ENCODE peak calls at places on chromosome 17, in seven cellular contexts. One of them, this sample, is unnamed.

GRCh38 chr17:38353084-38353604 is 1.5 kb downstream of the SOCS7 start:
- DNase-seq in stimulated activated CD8-positive, alpha-beta memory T cell treated with anti-CD3 and anti-CD28 coated beads, Interleukin-4, amount 100 ng/mL, for 4 hours: no peak
- DNase-seq in NCI-H345: no peak
- DNase-seq in adrenal gland: no peak
- DNase-seq in stomach: no peak
- DNase-seq in activated naive CD4-positive, alpha-beta T cell: no peak
- DNase-seq in sciatic nerve: no peak
- DNase-seq in this sample: no peak

GRCh38 chr17:9587969-9588656 is 11.7 kb downstream of the CFAP52 start:
- DNase-seq in sciatic nerve: no peak
- DNase-seq in stomach: no peak
- DNase-seq in stimulated activated CD8-positive, alpha-beta memory T cell treated with anti-CD3 and anti-CD28 coated beads, Interleukin-4, amount 100 ng/mL, for 4 hours: no peak
- DNase-seq in adrenal gland: no peak
- DNase-seq in NCI-H345: no peak
- DNase-seq in activated naive CD4-positive, alpha-beta T cell: no peak
- DNase-seq in this sample: no peak

GRCh38 chr17:77425791-77426641 is 285.2 kb downstream of the SEC14L1 start:
- DNase-seq in NCI-H345: no peak
- DNase-seq in adrenal gland: peak; percentile 91
- DNase-seq in stomach: no peak
- DNase-seq in sciatic nerve: no peak
- DNase-seq in activated naive CD4-positive, alpha-beta T cell: peak; percentile 31
- DNase-seq in stimulated activated CD8-positive, alpha-beta memory T cell treated with anti-CD3 and anti-CD28 coated beads, Interleukin-4, amount 100 ng/mL, for 4 hours: peak; percentile 67
- DNase-seq in this sample: peak; percentile 96

GRCh38 chr17:28008526-28008925 is 34.0 kb upstream of the NLK start:
- DNase-seq in stomach: peak; percentile 46
- DNase-seq in stimulated activated CD8-positive, alpha-beta memory T cell treated with anti-CD3 and anti-CD28 coated beads, Interleukin-4, amount 100 ng/mL, for 4 hours: no peak
- DNase-seq in activated naive CD4-positive, alpha-beta T cell: no peak
- DNase-seq in NCI-H345: no peak
- DNase-seq in adrenal gland: peak; percentile 72
- DNase-seq in sciatic nerve: no peak
- DNase-seq in this sample: no peak

GRCh38 chr17:74386397-74386796 is 19.1 kb downstream of the GPR142 start:
- DNase-seq in stomach: no peak
- DNase-seq in adrenal gland: peak; percentile 45
- DNase-seq in NCI-H345: no peak
- DNase-seq in stimulated activated CD8-positive, alpha-beta memory T cell treated with anti-CD3 and anti-CD28 coated beads, Interleukin-4, amount 100 ng/mL, for 4 hours: no peak
- DNase-seq in activated naive CD4-positive, alpha-beta T cell: no peak
- DNase-seq in sciatic nerve: no peak
- DNase-seq in this sample: no peak

GRCh38 chr17:14201087-14201486 is 35.6 kb downstream of the CDRT15 start:
- DNase-seq in activated naive CD4-positive, alpha-beta T cell: no peak
- DNase-seq in stomach: no peak
- DNase-seq in sciatic nerve: no peak
- DNase-seq in adrenal gland: no peak
- DNase-seq in stimulated activated CD8-positive, alpha-beta memory T cell treated with anti-CD3 and anti-CD28 coated beads, Interleukin-4, amount 100 ng/mL, for 4 hours: no peak
- DNase-seq in NCI-H345: no peak
- DNase-seq in this sample: no peak

GRCh38 chr17:7237761-7238417 is 1.4 kb downstream of the PHF23 start:
- DNase-seq in adrenal gland: peak; percentile 89
- DNase-seq in activated naive CD4-positive, alpha-beta T cell: peak; percentile 56
- DNase-seq in NCI-H345: peak; percentile 57
- DNase-seq in sciatic nerve: peak; percentile 93
- DNase-seq in stomach: peak; percentile 85
- DNase-seq in stimulated activated CD8-positive, alpha-beta memory T cell treated with anti-CD3 and anti-CD28 coated beads, Interleukin-4, amount 100 ng/mL, for 4 hours: peak; percentile 82
- DNase-seq in this sample: no peak

GRCh38 chr17:41020346-41020745 is 6.7 kb downstream of the KRTAP1-5 start:
- DNase-seq in sciatic nerve: no peak
- DNase-seq in stimulated activated CD8-positive, alpha-beta memory T cell treated with anti-CD3 and anti-CD28 coated beads, Interleukin-4, amount 100 ng/mL, for 4 hours: no peak
- DNase-seq in stomach: no peak
- DNase-seq in adrenal gland: no peak
- DNase-seq in NCI-H345: no peak
- DNase-seq in activated naive CD4-positive, alpha-beta T cell: no peak
- DNase-seq in this sample: no peak

GRCh38 chr17:51676691-51677487 is 416.5 kb downstream of the UTP18 start:
- DNase-seq in activated naive CD4-positive, alpha-beta T cell: no peak
- DNase-seq in stomach: no peak
- DNase-seq in stimulated activated CD8-positive, alpha-beta memory T cell treated with anti-CD3 and anti-CD28 coated beads, Interleukin-4, amount 100 ng/mL, for 4 hours: no peak
- DNase-seq in sciatic nerve: no peak
- DNase-seq in adrenal gland: no peak
- DNase-seq in NCI-H345: no peak
- DNase-seq in this sample: peak; percentile 78

GRCh38 chr17:60167095-60167741 is 17.4 kb downstream of the CA4 start:
- DNase-seq in activated naive CD4-positive, alpha-beta T cell: no peak
- DNase-seq in NCI-H345: peak; percentile 25
- DNase-seq in stimulated activated CD8-positive, alpha-beta memory T cell treated with anti-CD3 and anti-CD28 coated beads, Interleukin-4, amount 100 ng/mL, for 4 hours: no peak
- DNase-seq in sciatic nerve: peak; percentile 49
- DNase-seq in stomach: peak; percentile 82
- DNase-seq in adrenal gland: no peak
- DNase-seq in this sample: no peak

GRCh38 chr17:29778936-29779811 is 150.9 kb downstream of the SSH2 start:
- DNase-seq in adrenal gland: peak; percentile 83
- DNase-seq in NCI-H345: peak; percentile 28
- DNase-seq in activated naive CD4-positive, alpha-beta T cell: peak; percentile 72
- DNase-seq in stimulated activated CD8-positive, alpha-beta memory T cell treated with anti-CD3 and anti-CD28 coated beads, Interleukin-4, amount 100 ng/mL, for 4 hours: peak; percentile 71
- DNase-seq in sciatic nerve: peak; percentile 86
- DNase-seq in stomach: peak; percentile 68
- DNase-seq in this sample: peak; percentile 98

GRCh38 chr17:48028736-48029135 is 8.9 kb downstream of the COPZ2 start:
- DNase-seq in adrenal gland: no peak
- DNase-seq in stimulated activated CD8-positive, alpha-beta memory T cell treated with anti-CD3 and anti-CD28 coated beads, Interleukin-4, amount 100 ng/mL, for 4 hours: no peak
- DNase-seq in stomach: no peak
- DNase-seq in activated naive CD4-positive, alpha-beta T cell: no peak
- DNase-seq in NCI-H345: no peak
- DNase-seq in sciatic nerve: no peak
- DNase-seq in this sample: no peak

GRCh38 chr17:9676742-9677387 is 31.5 kb downstream of the USP43 start:
- DNase-seq in stimulated activated CD8-positive, alpha-beta memory T cell treated with anti-CD3 and anti-CD28 coated beads, Interleukin-4, amount 100 ng/mL, for 4 hours: no peak
- DNase-seq in stomach: no peak
- DNase-seq in sciatic nerve: no peak
- DNase-seq in activated naive CD4-positive, alpha-beta T cell: no peak
- DNase-seq in adrenal gland: no peak
- DNase-seq in NCI-H345: no peak
- DNase-seq in this sample: no peak

GRCh38 chr17:61221597-61222471 is 177.8 kb upstream of the TBX2 start:
- DNase-seq in NCI-H345: no peak
- DNase-seq in activated naive CD4-positive, alpha-beta T cell: no peak
- DNase-seq in stimulated activated CD8-positive, alpha-beta memory T cell treated with anti-CD3 and anti-CD28 coated beads, Interleukin-4, amount 100 ng/mL, for 4 hours: no peak
- DNase-seq in sciatic nerve: no peak
- DNase-seq in adrenal gland: no peak
- DNase-seq in stomach: no peak
- DNase-seq in this sample: no peak

GRCh38 chr17:75271955-75272847 is 1.2 kb upstream of the MIF4GD start:
- DNase-seq in adrenal gland: peak; percentile 80
- DNase-seq in stomach: no peak
- DNase-seq in stimulated activated CD8-positive, alpha-beta memory T cell treated with anti-CD3 and anti-CD28 coated beads, Interleukin-4, amount 100 ng/mL, for 4 hours: no peak
- DNase-seq in sciatic nerve: no peak
- DNase-seq in activated naive CD4-positive, alpha-beta T cell: no peak
- DNase-seq in NCI-H345: no peak
- DNase-seq in this sample: no peak

GRCh38 chr17:61205931-61206330 is 193.7 kb upstream of the TBX2 start:
- DNase-seq in activated naive CD4-positive, alpha-beta T cell: no peak
- DNase-seq in NCI-H345: no peak
- DNase-seq in sciatic nerve: no peak
- DNase-seq in stomach: no peak
- DNase-seq in adrenal gland: no peak
- DNase-seq in stimulated activated CD8-positive, alpha-beta memory T cell treated with anti-CD3 and anti-CD28 coated beads, Interleukin-4, amount 100 ng/mL, for 4 hours: no peak
- DNase-seq in this sample: no peak

GRCh38 chr17:40415390-40415789 is 2.3 kb downstream of the TOP2A start:
- DNase-seq in sciatic nerve: no peak
- DNase-seq in NCI-H345: peak; percentile 6
- DNase-seq in stimulated activated CD8-positive, alpha-beta memory T cell treated with anti-CD3 and anti-CD28 coated beads, Interleukin-4, amount 100 ng/mL, for 4 hours: no peak
- DNase-seq in activated naive CD4-positive, alpha-beta T cell: no peak
- DNase-seq in adrenal gland: no peak
- DNase-seq in stomach: no peak
- DNase-seq in this sample: no peak

GRCh38 chr17:61047517-61047916 is 352.1 kb upstream of the TBX2 start:
- DNase-seq in stomach: no peak
- DNase-seq in activated naive CD4-positive, alpha-beta T cell: no peak
- DNase-seq in stimulated activated CD8-positive, alpha-beta memory T cell treated with anti-CD3 and anti-CD28 coated beads, Interleukin-4, amount 100 ng/mL, for 4 hours: no peak
- DNase-seq in NCI-H345: no peak
- DNase-seq in sciatic nerve: no peak
- DNase-seq in adrenal gland: no peak
- DNase-seq in this sample: no peak

GRCh38 chr17:29376667-29377268 is 13.4 kb upstream of the TAOK1 start:
- DNase-seq in NCI-H345: no peak
- DNase-seq in sciatic nerve: no peak
- DNase-seq in adrenal gland: peak; percentile 72
- DNase-seq in stomach: no peak
- DNase-seq in activated naive CD4-positive, alpha-beta T cell: no peak
- DNase-seq in stimulated activated CD8-positive, alpha-beta memory T cell treated with anti-CD3 and anti-CD28 coated beads, Interleukin-4, amount 100 ng/mL, for 4 hours: no peak
- DNase-seq in this sample: no peak

GRCh38 chr17:58344047-58344790 is 7.8 kb downstream of the SUPT4H1 start:
- DNase-seq in sciatic nerve: no peak
- DNase-seq in NCI-H345: no peak
- DNase-seq in activated naive CD4-positive, alpha-beta T cell: peak; percentile 48
- DNase-seq in stimulated activated CD8-positive, alpha-beta memory T cell treated with anti-CD3 and anti-CD28 coated beads, Interleukin-4, amount 100 ng/mL, for 4 hours: peak; percentile 88
- DNase-seq in adrenal gland: no peak
- DNase-seq in stomach: peak; percentile 53
- DNase-seq in this sample: no peak

GRCh38 chr17:81400154-81400938 is 5.1 kb downstream of the BAHCC1 start:
- DNase-seq in activated naive CD4-positive, alpha-beta T cell: no peak
- DNase-seq in stomach: peak; percentile 56
- DNase-seq in sciatic nerve: no peak
- DNase-seq in adrenal gland: peak; percentile 60
- DNase-seq in stimulated activated CD8-positive, alpha-beta memory T cell treated with anti-CD3 and anti-CD28 coated beads, Interleukin-4, amount 100 ng/mL, for 4 hours: no peak
- DNase-seq in NCI-H345: no peak
- DNase-seq in this sample: no peak

GRCh38 chr17:4769628-4770027 is 2.1 kb upstream of the TM4SF5 start:
- DNase-seq in activated naive CD4-positive, alpha-beta T cell: no peak
- DNase-seq in adrenal gland: no peak
- DNase-seq in stomach: no peak
- DNase-seq in stimulated activated CD8-positive, alpha-beta memory T cell treated with anti-CD3 and anti-CD28 coated beads, Interleukin-4, amount 100 ng/mL, for 4 hours: no peak
- DNase-seq in sciatic nerve: no peak
- DNase-seq in NCI-H345: no peak
- DNase-seq in this sample: no peak

GRCh38 chr17:8621585-8621984 is 8.9 kb downstream of the MYH10 start:
- DNase-seq in adrenal gland: no peak
- DNase-seq in activated naive CD4-positive, alpha-beta T cell: no peak
- DNase-seq in stimulated activated CD8-positive, alpha-beta memory T cell treated with anti-CD3 and anti-CD28 coated beads, Interleukin-4, amount 100 ng/mL, for 4 hours: no peak
- DNase-seq in NCI-H345: no peak
- DNase-seq in stomach: no peak
- DNase-seq in sciatic nerve: no peak
- DNase-seq in this sample: no peak

GRCh38 chr17:57604771-57605733 is 140.0 kb downstream of the CCDC182 start:
- DNase-seq in stomach: peak; percentile 70
- DNase-seq in stimulated activated CD8-positive, alpha-beta memory T cell treated with anti-CD3 and anti-CD28 coated beads, Interleukin-4, amount 100 ng/mL, for 4 hours: no peak
- DNase-seq in sciatic nerve: no peak
- DNase-seq in activated naive CD4-positive, alpha-beta T cell: no peak
- DNase-seq in NCI-H345: peak; percentile 91
- DNase-seq in adrenal gland: peak; percentile 75
- DNase-seq in this sample: no peak

GRCh38 chr17:20952183-20952582 is 90.6 kb downstream of the USP22 start:
- DNase-seq in stimulated activated CD8-positive, alpha-beta memory T cell treated with anti-CD3 and anti-CD28 coated beads, Interleukin-4, amount 100 ng/mL, for 4 hours: no peak
- DNase-seq in adrenal gland: no peak
- DNase-seq in sciatic nerve: no peak
- DNase-seq in NCI-H345: peak; percentile 77
- DNase-seq in activated naive CD4-positive, alpha-beta T cell: no peak
- DNase-seq in stomach: no peak
- DNase-seq in this sample: no peak

GRCh38 chr17:37107406-37108083 is 158.8 kb downstream of the AATF start:
- DNase-seq in adrenal gland: peak; percentile 76
- DNase-seq in stomach: peak; percentile 87
- DNase-seq in NCI-H345: no peak
- DNase-seq in stimulated activated CD8-positive, alpha-beta memory T cell treated with anti-CD3 and anti-CD28 coated beads, Interleukin-4, amount 100 ng/mL, for 4 hours: no peak
- DNase-seq in sciatic nerve: no peak
- DNase-seq in activated naive CD4-positive, alpha-beta T cell: no peak
- DNase-seq in this sample: no peak

GRCh38 chr17:37065486-37066321 is 117.0 kb downstream of the AATF start:
- DNase-seq in stomach: no peak
- DNase-seq in activated naive CD4-positive, alpha-beta T cell: no peak
- DNase-seq in sciatic nerve: no peak
- DNase-seq in adrenal gland: no peak
- DNase-seq in NCI-H345: no peak
- DNase-seq in stimulated activated CD8-positive, alpha-beta memory T cell treated with anti-CD3 and anti-CD28 coated beads, Interleukin-4, amount 100 ng/mL, for 4 hours: no peak
- DNase-seq in this sample: no peak

GRCh38 chr17:8068736-8069586 is 18.6 kb downstream of the ALOX12B start:
- DNase-seq in sciatic nerve: no peak
- DNase-seq in NCI-H345: no peak
- DNase-seq in activated naive CD4-positive, alpha-beta T cell: no peak
- DNase-seq in adrenal gland: peak; percentile 46
- DNase-seq in stomach: no peak
- DNase-seq in stimulated activated CD8-positive, alpha-beta memory T cell treated with anti-CD3 and anti-CD28 coated beads, Interleukin-4, amount 100 ng/mL, for 4 hours: no peak
- DNase-seq in this sample: no peak

GRCh38 chr17:57477483-57478357 is 221.4 kb downstream of the MSI2 start:
- DNase-seq in stimulated activated CD8-positive, alpha-beta memory T cell treated with anti-CD3 and anti-CD28 coated beads, Interleukin-4, amount 100 ng/mL, for 4 hours: no peak
- DNase-seq in sciatic nerve: no peak
- DNase-seq in stomach: no peak
- DNase-seq in NCI-H345: no peak
- DNase-seq in adrenal gland: no peak
- DNase-seq in activated naive CD4-positive, alpha-beta T cell: no peak
- DNase-seq in this sample: no peak

GRCh38 chr17:18981642-18982424 is 22.7 kb downstream of the FAM83G start:
- DNase-seq in stimulated activated CD8-positive, alpha-beta memory T cell treated with anti-CD3 and anti-CD28 coated beads, Interleukin-4, amount 100 ng/mL, for 4 hours: no peak
- DNase-seq in NCI-H345: peak; percentile 84
- DNase-seq in adrenal gland: no peak
- DNase-seq in sciatic nerve: no peak
- DNase-seq in activated naive CD4-positive, alpha-beta T cell: no peak
- DNase-seq in stomach: peak; percentile 92
- DNase-seq in this sample: no peak

GRCh38 chr17:67026341-67026740 is 18.0 kb upstream of the CACNG1 start:
- DNase-seq in sciatic nerve: no peak
- DNase-seq in adrenal gland: no peak
- DNase-seq in activated naive CD4-positive, alpha-beta T cell: no peak
- DNase-seq in stimulated activated CD8-positive, alpha-beta memory T cell treated with anti-CD3 and anti-CD28 coated beads, Interleukin-4, amount 100 ng/mL, for 4 hours: no peak
- DNase-seq in NCI-H345: no peak
- DNase-seq in stomach: no peak
- DNase-seq in this sample: no peak

GRCh38 chr17:78993241-78993956 is 13.7 kb upstream of the LGALS3BP start:
- DNase-seq in NCI-H345: peak; percentile 47
- DNase-seq in activated naive CD4-positive, alpha-beta T cell: peak; percentile 23
- DNase-seq in stomach: peak; percentile 72
- DNase-seq in stimulated activated CD8-positive, alpha-beta memory T cell treated with anti-CD3 and anti-CD28 coated beads, Interleukin-4, amount 100 ng/mL, for 4 hours: no peak
- DNase-seq in adrenal gland: peak; percentile 83
- DNase-seq in sciatic nerve: peak; percentile 86
- DNase-seq in this sample: no peak

GRCh38 chr17:42310281-42311156 is 22.2 kb downstream of the STAT5A start:
- DNase-seq in activated naive CD4-positive, alpha-beta T cell: no peak
- DNase-seq in stimulated activated CD8-positive, alpha-beta memory T cell treated with anti-CD3 and anti-CD28 coated beads, Interleukin-4, amount 100 ng/mL, for 4 hours: no peak
- DNase-seq in NCI-H345: no peak
- DNase-seq in stomach: no peak
- DNase-seq in sciatic nerve: no peak
- DNase-seq in adrenal gland: no peak
- DNase-seq in this sample: no peak

GRCh38 chr17:10292057-10292931 is 80.5 kb downstream of the MYH13 start:
- DNase-seq in activated naive CD4-positive, alpha-beta T cell: no peak
- DNase-seq in stimulated activated CD8-positive, alpha-beta memory T cell treated with anti-CD3 and anti-CD28 coated beads, Interleukin-4, amount 100 ng/mL, for 4 hours: no peak
- DNase-seq in sciatic nerve: no peak
- DNase-seq in NCI-H345: no peak
- DNase-seq in stomach: no peak
- DNase-seq in adrenal gland: no peak
- DNase-seq in this sample: no peak

GRCh38 chr17:40707720-40708119 is 4.2 kb upstream of the KRT24 start:
- DNase-seq in NCI-H345: no peak
- DNase-seq in stimulated activated CD8-positive, alpha-beta memory T cell treated with anti-CD3 and anti-CD28 coated beads, Interleukin-4, amount 100 ng/mL, for 4 hours: no peak
- DNase-seq in stomach: no peak
- DNase-seq in activated naive CD4-positive, alpha-beta T cell: no peak
- DNase-seq in adrenal gland: peak; percentile 41
- DNase-seq in sciatic nerve: peak; percentile 66
- DNase-seq in this sample: no peak

This sample was measured in esophagus muscularis mucosa.